ENCODE peak calls at places on chromosomes 7 and 10, in eight cellular contexts. T is aorta, W is iPS DF 19.7, N is NCI-H2171 treated with DMSO at 0.1 percent for 48 hours, F is T-cell, E is colonic mucosa, V is ureter, P is D341Med. H is an unnamed sample.

GRCh38 chr10:35463105-35463867 is 127.0 kb downstream of the CCNY start:
- DNase-seq in W (no peak), P (no peak), T (no peak), E (no peak), V (no peak), F (no peak), N (no peak), H (no peak)

GRCh38 chr10:1414893-1415292 is 322.4 kb downstream of the ADARB2 start:
- DNase-seq in T (no peak), V (no peak), P (no peak), E (no peak), W (no peak), F (no peak), N (no peak), H (peak; percentile 31)

GRCh38 chr10:117186832-117187615 is 10.3 kb upstream of the KCNK18 start:
- DNase-seq in V (no peak), F (no peak), P (no peak), E (no peak), W (no peak), T (no peak), N (no peak), H (no peak)

GRCh38 chr7:47852330-47853245 is 95.7 kb downstream of the PKD1L1 start:
- DNase-seq in W (no peak), V (no peak), E (no peak), T (no peak), F (no peak), P (no peak), N (no peak), H (no peak)

GRCh38 chr10:81081887-81082620 is 544.4 kb downstream of the SH2D4B start:
- DNase-seq in P (no peak), T (peak; percentile 54), F (no peak), N (peak; percentile 19), W (peak; percentile 35), E (no peak), V (no peak), H (no peak)

GRCh38 chr7:45080958-45081669 is 7.7 kb downstream of the NACAD start:
- DNase-seq in F (no peak), V (no peak), N (no peak), P (no peak), E (no peak), W (no peak), T (no peak), H (peak; percentile 68)

GRCh38 chr10:43376828-43377227 is 5.4 kb downstream of the FXYD4 start:
- DNase-seq in W (no peak), V (no peak), T (peak; percentile 53), E (no peak), N (no peak), P (peak; percentile 32), F (no peak), H (no peak)

GRCh38 chr7:158391541-158391940 is 196.1 kb downstream of the PTPRN2 start:
- DNase-seq in E (no peak), T (no peak), F (no peak), N (no peak), W (no peak), P (no peak), V (no peak), H (no peak)

GRCh38 chr10:124049484-124049883 is 43.9 kb downstream of the CHST15 start:
- DNase-seq in V (no peak), P (no peak), F (no peak), E (no peak), T (peak; percentile 5), W (no peak), N (no peak), H (no peak)

GRCh38 chr7:101792051-101792651 is 25.3 kb upstream of the CUX1 start:
- DNase-seq in P (no peak), V (no peak), N (no peak), F (no peak), W (no peak), E (no peak), T (peak; percentile 67), H (no peak)

GRCh38 chr10:114821915-114822770 is 563 bp downstream of the FHIP2A start:
- DNase-seq in V (peak; percentile 45), P (peak; percentile 63), T (peak; percentile 78), N (peak; percentile 36), E (peak; percentile 47), W (no peak), F (peak; percentile 20), H (peak; percentile 76)

GRCh38 chr10:116143673-116144072 is 129.3 kb downstream of the GFRA1 start:
- DNase-seq in V (peak; percentile 12), P (no peak), E (no peak), F (no peak), T (no peak), W (no peak), N (peak; percentile 42), H (no peak)

GRCh38 chr10:65861249-65861648 is 1064.6 kb upstream of the LRRTM3 start:
- DNase-seq in N (no peak), P (no peak), E (no peak), W (no peak), T (no peak), F (no peak), V (no peak), H (no peak)

GRCh38 chr10:28327494-28327886 is 24.6 kb upstream of the MPP7 start:
- DNase-seq in E (no peak), P (no peak), V (no peak), F (no peak), N (no peak), T (no peak), W (no peak), H (no peak)

GRCh38 chr10:127550861-127551260 is 1.8 kb downstream of the NPS start:
- DNase-seq in F (no peak), N (peak; percentile 10), T (no peak), W (no peak), P (no peak), V (no peak), E (no peak), H (no peak)

GRCh38 chr10:125132331-125132730 is 28.0 kb downstream of the CTBP2 start:
- DNase-seq in E (no peak), W (no peak), F (no peak), P (peak; percentile 47), N (peak; percentile 9), T (peak; percentile 65), V (no peak), H (no peak)

GRCh38 chr7:151238190-151238810 is 6.0 kb downstream of the CHPF2 start:
- DNase-seq in V (no peak), N (no peak), P (no peak), T (no peak), W (no peak), F (no peak), E (no peak), H (no peak)

GRCh38 chr7:107690611-107691010 is 30.0 kb downstream of the SLC26A4 start:
- DNase-seq in W (no peak), V (no peak), P (no peak), E (no peak), N (no peak), T (no peak), F (no peak), H (no peak)

GRCh38 chr10:13099666-13100348 is at the start of gene OPTN:
- DNase-seq in N (peak; percentile 66), F (peak; percentile 84), T (peak; percentile 93), V (peak; percentile 82), E (peak; percentile 81), P (peak; percentile 94), W (no peak), H (peak; percentile 87)

GRCh38 chr10:48501806-48502771 is 102.8 kb downstream of the ARHGAP22 start:
- DNase-seq in F (no peak), P (peak; percentile 15), V (no peak), N (no peak), W (no peak), T (no peak), E (peak; percentile 13), H (peak; percentile 40)

GRCh38 chr7:107148721-107149120 is 20.1 kb upstream of the HBP1 start:
- DNase-seq in T (no peak), V (no peak), N (no peak), W (no peak), E (no peak), F (no peak), P (no peak), H (no peak)

GRCh38 chr10:130137077-130137448 is 872 bp downstream of the GLRX3 start:
- DNase-seq in W (no peak), T (no peak), V (no peak), N (no peak), P (no peak), F (no peak), E (no peak), H (no peak)

GRCh38 chr10:102397222-102398171 is 2.0 kb downstream of the NFKB2 start:
- DNase-seq in W (no peak), P (no peak), N (no peak), E (no peak), V (no peak), T (peak; percentile 51), F (no peak), H (no peak)

GRCh38 chr7:29457141-29457561 is 106.5 kb upstream of the PRR15 start:
- DNase-seq in V (no peak), E (no peak), W (no peak), P (no peak), N (no peak), T (no peak), F (no peak), H (no peak)

GRCh38 chr7:85006754-85007153 is 180.1 kb downstream of the SEMA3D start:
- DNase-seq in N (no peak), W (no peak), V (no peak), E (no peak), F (no peak), P (no peak), T (no peak), H (no peak)

GRCh38 chr7:1710936-1711335 is 40.9 kb downstream of the ELFN1 start:
- DNase-seq in V (no peak), W (no peak), F (no peak), N (no peak), P (no peak), T (peak; percentile 46), E (no peak), H (no peak)

GRCh38 chr10:89861584-89862287 is 160.3 kb downstream of the KIF20B start:
- DNase-seq in T (no peak), F (no peak), V (no peak), E (no peak), W (no peak), P (peak; percentile 28), N (no peak), H (no peak)

GRCh38 chr10:6008497-6009142 is 31.3 kb upstream of the IL15RA start:
- DNase-seq in P (no peak), W (no peak), E (peak; percentile 7), T (no peak), N (no peak), F (no peak), V (no peak), H (no peak)

H was measured in coronary artery.